ENCODE peak calls at places on chromosomes 6 and 20, in four cellular contexts. K is SK-N-SH, M is GM12878, A is K562. Q is an unnamed sample.

GRCh38 chr6:135667694-135668455 is 170.3 kb upstream of the AHI1 start:
- DNase-seq in K (no peak), M (no peak), A (no peak), Q (no peak)

GRCh38 chr20:22389836-22390542 is 194.4 kb downstream of the FOXA2 start:
- DNase-seq in K (no peak), M (no peak), A (peak), Q (no peak)

GRCh38 chr6:140846518-140847277 is 1286.0 kb upstream of the GJE1 start:
- DNase-seq in K (no peak), M (no peak), A (no peak), Q (no peak)

GRCh38 chr6:33777716-33778474 is 11.0 kb downstream of the LEMD2 start:
- DNase-seq in K (no peak), M (no peak), A (no peak), Q (no peak)

GRCh38 chr6:30601815-30602641 is 15.0 kb downstream of the PPP1R10 start:
- DNase-seq in K (peak), M (no peak), A (no peak), Q (no peak)

GRCh38 chr6:157449610-157450009 is 68.6 kb downstream of the ZDHHC14 start:
- DNase-seq in K (no peak), M (no peak), A (no peak), Q (no peak)

GRCh38 chr6:24614648-24615047 is 31.3 kb downstream of the KIAA0319 start:
- DNase-seq in K (no peak), M (no peak), A (no peak), Q (no peak)

GRCh38 chr6:169828176-169828575 is 76.8 kb downstream of the ERMARD start:
- DNase-seq in K (no peak), M (no peak), A (no peak), Q (peak)

GRCh38 chr6:130020106-130020851 is 1.9 kb downstream of the L3MBTL3 start:
- DNase-seq in K (peak), M (no peak), A (peak), Q (peak)

GRCh38 chr6:108115598-108116058 is 41.1 kb upstream of the OSTM1 start:
- DNase-seq in K (peak), M (no peak), A (peak), Q (peak)

GRCh38 chr6:294656-295565 is 2.6 kb downstream of the DUSP22 start:
- DNase-seq in K (no peak), M (no peak), A (no peak), Q (peak)

GRCh38 chr20:47559141-47559540 is 57.5 kb downstream of the NCOA3 start:
- DNase-seq in K (no peak), M (no peak), A (no peak), Q (no peak)

GRCh38 chr6:144106206-144106605 is 10.8 kb upstream of the SF3B5 start:
- DNase-seq in K (no peak), M (no peak), A (no peak), Q (no peak)

GRCh38 chr6:19205076-19205475 is 632.1 kb upstream of the ID4 start:
- DNase-seq in K (no peak), M (no peak), A (no peak), Q (no peak)

GRCh38 chr6:155224031-155224451 is 39.8 kb upstream of the CLDN20 start:
- DNase-seq in K (no peak), M (peak), A (no peak), Q (no peak)

GRCh38 chr6:107600936-107601335 is 111.0 kb downstream of the SOBP start:
- DNase-seq in K (no peak), M (no peak), A (no peak), Q (no peak)

GRCh38 chr6:159398633-159399032 is 229.4 kb downstream of the FNDC1 start:
- DNase-seq in K (no peak), M (no peak), A (no peak), Q (no peak)

GRCh38 chr6:11241793-11242201 is 9.3 kb upstream of the NEDD9 start:
- DNase-seq in K (no peak), M (no peak), A (peak), Q (peak)

GRCh38 chr20:57426156-57426769 is 35.1 kb downstream of the RBM38 start:
- DNase-seq in K (no peak), M (no peak), A (no peak), Q (no peak)

GRCh38 chr6:166419717-166420116 is 37.0 kb upstream of the MPC1 start:
- DNase-seq in K (no peak), M (no peak), A (no peak), Q (no peak)

GRCh38 chr20:24149881-24150307 is 161.3 kb upstream of the GGTLC1 start:
- DNase-seq in K (peak), M (no peak), A (peak), Q (no peak)

DNA sequence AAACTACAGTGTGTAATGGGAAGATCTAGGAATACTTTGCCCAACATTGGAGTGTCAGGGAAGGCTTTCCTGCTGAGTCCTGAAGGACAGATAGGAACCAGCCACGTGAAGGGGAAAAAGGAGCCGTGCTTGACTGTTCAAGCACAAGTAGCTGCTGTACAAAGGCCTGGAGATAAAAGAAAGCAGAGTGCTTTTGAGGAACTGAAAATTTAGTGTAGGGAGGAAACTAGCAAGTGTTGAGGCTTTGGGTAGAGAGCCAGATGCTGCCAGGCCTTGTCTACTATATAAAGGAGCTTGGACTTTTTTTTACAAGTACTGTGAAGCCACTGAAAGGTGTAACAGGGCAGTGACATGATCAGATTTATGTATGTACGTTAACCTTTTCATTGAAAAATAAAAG is 39.0 kb downstream of the DSE start:
- DNase-seq in K (no peak), M (peak), A (no peak), Q (no peak)
- TF ChIP-seq NRF1 in K (no peak), M (no peak), A (no peak), Q (no peak)

GRCh38 chr6:52390361-52390727 is 28.4 kb downstream of the PAQR8 start:
- DNase-seq in K (peak), M (peak), A (peak), Q (no peak)

GRCh38 chr6:52388790-52389189 is 26.8 kb downstream of the PAQR8 start:
- DNase-seq in K (no peak), M (no peak), A (no peak), Q (no peak)

GRCh38 chr6:52391599-52391998 is 28.5 kb upstream of the EFHC1 start:
- DNase-seq in K (no peak), M (no peak), A (peak), Q (no peak)

GRCh38 chr6:52389626-52390360 is 27.8 kb downstream of the PAQR8 start:
- DNase-seq in K (peak), M (peak), A (peak), Q (no peak)

DNA sequence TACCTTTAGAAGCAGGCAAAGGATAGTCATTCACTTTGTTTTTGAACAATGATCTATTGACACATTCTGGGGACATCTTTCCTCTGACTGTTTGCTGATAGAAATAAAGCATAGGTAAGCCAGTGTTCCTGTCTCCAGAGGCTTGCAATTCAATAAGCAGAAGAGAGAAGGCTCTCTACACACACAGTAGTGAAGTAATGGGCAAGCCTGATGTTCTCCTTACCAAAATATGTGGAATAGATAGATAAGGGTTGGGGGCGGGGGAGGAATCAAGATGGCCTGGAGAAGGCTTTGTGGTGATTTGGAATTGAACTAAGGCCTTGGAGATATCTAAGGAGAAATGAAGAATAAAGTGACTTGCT is 27.3 kb downstream of the PAQR8 start:
- DNase-seq in K (peak), M (no peak), A (peak), Q (no peak)
- TF ChIP-seq NRF1 in K (no peak), M (no peak), A (no peak), Q (no peak)

DNA sequence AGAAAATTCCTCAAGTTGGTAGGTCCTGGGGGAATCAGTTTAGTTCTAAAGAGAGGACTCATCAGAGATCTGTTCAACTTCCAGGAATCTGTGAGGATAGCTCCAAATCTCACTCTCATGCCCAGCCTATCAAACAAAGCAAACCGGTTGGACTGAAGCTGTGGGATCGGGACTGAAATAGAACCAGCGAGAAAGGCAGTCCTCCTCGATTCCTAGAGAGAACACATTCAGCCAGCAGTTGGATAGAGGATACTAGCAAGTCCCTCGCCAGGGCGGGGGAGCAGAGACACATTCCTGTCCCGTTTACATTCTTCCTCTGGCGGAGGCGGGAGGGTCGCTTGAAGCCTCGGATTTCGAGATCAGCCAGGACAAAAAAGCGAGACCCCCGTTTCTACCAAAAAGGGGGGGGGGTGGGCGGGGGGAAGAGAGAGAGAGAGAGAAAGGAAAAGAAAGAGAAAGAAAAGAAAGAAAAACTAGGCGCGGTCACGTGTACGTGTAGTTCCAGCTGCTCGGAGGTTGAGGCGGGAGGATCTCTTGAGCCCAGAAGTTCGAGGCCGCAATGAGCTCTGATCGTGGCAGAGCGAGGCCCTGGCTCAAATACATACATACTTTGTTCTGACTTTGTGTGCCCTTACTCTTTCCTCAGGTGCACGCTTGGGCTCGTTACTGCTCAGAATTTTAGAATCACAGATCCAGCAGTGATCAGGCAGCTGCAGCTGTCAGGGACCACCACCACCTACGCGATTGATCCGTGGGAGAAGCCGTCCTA is 19.5 kb downstream of the ZNF311 start:
- DNase-seq in K (peak), M (no peak), A (peak), Q (peak)
- TF ChIP-seq NRF1 in K (no peak), M (no peak), A (no peak), Q (no peak)

DNA sequence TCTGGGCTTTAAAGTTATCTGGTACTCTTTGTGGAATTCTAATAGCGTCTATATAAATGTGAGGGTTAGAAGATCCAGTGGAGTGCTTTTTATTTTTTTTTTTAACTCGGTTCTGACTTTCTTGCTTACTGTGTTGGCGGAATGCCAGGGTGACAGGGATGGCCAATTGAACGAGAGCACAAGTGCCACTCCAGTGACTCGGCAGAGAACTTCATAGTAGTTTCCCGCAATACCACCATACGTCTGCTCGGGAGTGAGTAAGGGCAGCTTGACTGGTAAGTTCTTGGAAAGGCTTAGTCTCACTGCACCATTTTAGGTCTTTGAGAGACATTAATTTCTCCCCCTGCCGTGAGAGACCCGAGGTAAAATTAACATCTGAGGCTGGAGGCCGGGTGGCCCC is 49.4 kb upstream of the TULP1 start:
- DNase-seq in K (no peak), M (no peak), A (peak), Q (no peak)
- TF ChIP-seq NRF1 in K (no peak), M (no peak), A (no peak), Q (no peak)

GRCh38 chr6:168123165-168123911 is 44.3 kb upstream of the FRMD1 start:
- DNase-seq in K (no peak), M (no peak), A (no peak), Q (no peak)
- TF ChIP-seq NRF1 in K (no peak), M (no peak), A (no peak), Q (no peak)

GRCh38 chr6:89350281-89351037 is 2.1 kb downstream of the UBE2J1 start:
- DNase-seq in K (no peak), M (no peak), A (no peak), Q (no peak)
- TF ChIP-seq NRF1 in K (no peak), M (no peak), A (no peak), Q (no peak)